ENCODE peak calls at places on chromosomes 5 and 9, in six cellular contexts. G is stimulated activated CD8-positive, alpha-beta memory T cell treated with anti-CD3 and anti-CD28 coated beads, Interleukin-15, amount 100 ng/mL, for 48 hours; Y is kidney tubule cell; L is glutamatergic neuron; H is psoas muscle; W is endodermal cell. R is an unnamed sample.

GRCh38 chr5:175731756-175732465 is 74.0 kb downstream of the HRH2 start:
- DNase-seq in G (no peak), Y (no peak), L (no peak), H (no peak), W (no peak), R (no peak)

GRCh38 chr9:23492126-23493002 is 333.7 kb downstream of the ELAVL2 start:
- DNase-seq in G (no peak), Y (peak; percentile 79), L (no peak), H (no peak), W (peak; percentile 51), R (peak; percentile 19)

GRCh38 chr5:50623666-50624065 is 42.8 kb upstream of the PARP8 start:
- DNase-seq in G (no peak), Y (peak; percentile 6), L (no peak), H (no peak), W (peak; percentile 45), R (no peak)

GRCh38 chr5:82813951-82814350 is 263.2 kb downstream of the TMEM167A start:
- DNase-seq in G (no peak), Y (no peak), L (no peak), H (no peak), W (no peak), R (no peak)

GRCh38 chr9:16223074-16223871 is 647.2 kb downstream of the BNC2 start:
- DNase-seq in G (no peak), Y (no peak), L (no peak), H (no peak), W (no peak), R (no peak)

GRCh38 chr5:59532979-59533729 is 360.4 kb downstream of the PDE4D start:
- DNase-seq in G (no peak), Y (no peak), L (no peak), H (no peak), W (no peak), R (no peak)

GRCh38 chr9:136206602-136207333 is 1.8 kb upstream of the LHX3 start:
- DNase-seq in G (no peak), Y (no peak), L (peak; percentile 63), H (no peak), W (no peak), R (no peak)

GRCh38 chr5:121979691-121980090 is 17.9 kb downstream of the SRFBP1 start:
- DNase-seq in G (no peak), Y (no peak), L (no peak), H (no peak), W (no peak), R (no peak)

GRCh38 chr5:176543428-176544182 is 5.5 kb upstream of the CDHR2 start:
- DNase-seq in G (peak; percentile 72), Y (peak; percentile 72), L (peak; percentile 81), H (peak; percentile 79), W (peak; percentile 90), R (no peak)

GRCh38 chr5:136001531-136001930 is 27.3 kb upstream of the TGFBI start:
- DNase-seq in G (no peak), Y (no peak), L (no peak), H (no peak), W (peak; percentile 36), R (no peak)

GRCh38 chr9:104802110-104802509 is 38.2 kb downstream of the NIPSNAP3B start:
- DNase-seq in G (no peak), Y (no peak), L (no peak), H (no peak), W (no peak), R (peak; percentile 42)

GRCh38 chr9:79026311-79026710 is 545.5 kb upstream of the TLE4 start:
- DNase-seq in G (no peak), Y (peak; percentile 50), L (peak; percentile 26), H (no peak), W (no peak), R (no peak)

GRCh38 chr9:112836394-112836793 is 54.3 kb downstream of the SLC46A2 start:
- DNase-seq in G (no peak), Y (no peak), L (no peak), H (no peak), W (peak; percentile 68), R (no peak)

GRCh38 chr5:57195060-57195459 is 21.2 kb downstream of the GPBP1 start:
- DNase-seq in G (no peak), Y (no peak), L (no peak), H (no peak), W (no peak), R (no peak)

GRCh38 chr5:159451197-159452052 is 121.1 kb upstream of the IL12B start:
- DNase-seq in G (no peak), Y (peak; percentile 87), L (no peak), H (no peak), W (no peak), R (peak; percentile 84)

GRCh38 chr9:96048116-96048953 is 172.8 kb downstream of the ERCC6L2 start:
- DNase-seq in G (peak; percentile 34), Y (peak; percentile 76), L (no peak), H (no peak), W (peak; percentile 67), R (no peak)

GRCh38 chr5:51386916-51387853 is 3.9 kb downstream of the ISL1 start:
- DNase-seq in G (no peak), Y (no peak), L (peak; percentile 73), H (no peak), W (peak; percentile 79), R (no peak)

GRCh38 chr9:136517012-136517743 is 28.7 kb downstream of the NOTCH1 start:
- DNase-seq in G (no peak), Y (no peak), L (no peak), H (no peak), W (no peak), R (no peak)

GRCh38 chr5:36079200-36079761 is 12.6 kb upstream of the UGT3A2 start:
- DNase-seq in G (no peak), Y (peak; percentile 73), L (no peak), H (no peak), W (peak; percentile 85), R (peak; percentile 23)

GRCh38 chr5:68343421-68343826 is 127.9 kb downstream of the PIK3R1 start:
- DNase-seq in G (peak; percentile 11), Y (peak; percentile 92), L (no peak), H (peak; percentile 44), W (peak; percentile 50), R (no peak)

GRCh38 chr5:139809331-139809810 is 13.8 kb downstream of the PSD2 start:
- DNase-seq in G (no peak), Y (no peak), L (no peak), H (no peak), W (no peak), R (no peak)

GRCh38 chr9:135002336-135002735 is 84.6 kb upstream of the FCN1 start:
- DNase-seq in G (no peak), Y (no peak), L (no peak), H (no peak), W (no peak), R (no peak)

GRCh38 chr5:61301820-61302563 is 30.1 kb upstream of the ZSWIM6 start:
- DNase-seq in G (no peak), Y (peak; percentile 98), L (no peak), H (peak; percentile 70), W (peak; percentile 69), R (peak; percentile 98)

GRCh38 chr5:59036274-59036961 is 453.5 kb downstream of the RAB3C start:
- DNase-seq in G (peak; percentile 50), Y (peak; percentile 67), L (no peak), H (peak; percentile 56), W (no peak), R (peak; percentile 94)

GRCh38 chr5:103366938-103367549 is 108.5 kb downstream of the MACIR start:
- DNase-seq in G (no peak), Y (no peak), L (peak; percentile 40), H (no peak), W (no peak), R (no peak)

GRCh38 chr5:135246923-135247795 is 151.9 kb downstream of the MACROH2A1 start:
- DNase-seq in G (peak; percentile 13), Y (peak; percentile 89), L (no peak), H (no peak), W (peak; percentile 78), R (peak; percentile 86)

GRCh38 chr5:144209421-144209820 is 38.7 kb downstream of the KCTD16 start:
- DNase-seq in G (no peak), Y (no peak), L (no peak), H (no peak), W (no peak), R (no peak)

GRCh38 chr9:132769895-132770774 is 99.9 kb downstream of the GTF3C4 start:
- DNase-seq in G (peak; percentile 37), Y (peak; percentile 75), L (peak; percentile 35), H (peak; percentile 68), W (peak; percentile 90), R (no peak)

GRCh38 chr9:133238272-133238850 is 29.3 kb upstream of the OBP2B start:
- DNase-seq in G (peak; percentile 53), Y (peak; percentile 24), L (peak; percentile 82), H (peak; percentile 81), W (peak; percentile 100), R (no peak)

GRCh38 chr9:116323571-116323970 is 170.0 kb downstream of the PAPPA start:
- DNase-seq in G (no peak), Y (no peak), L (no peak), H (no peak), W (no peak), R (no peak)

GRCh38 chr5:98638701-98639100 is 134.8 kb upstream of the RGMB start:
- DNase-seq in G (no peak), Y (peak; percentile 88), L (no peak), H (no peak), W (no peak), R (peak; percentile 31)

GRCh38 chr9:22010881-22011625 is 1.9 kb upstream of the CDKN2B start:
- DNase-seq in G (no peak), Y (no peak), L (no peak), H (no peak), W (peak; percentile 89), R (no peak)

GRCh38 chr5:57335092-57335491 is 147.5 kb downstream of the ACTBL2 start:
- DNase-seq in G (no peak), Y (peak; percentile 67), L (no peak), H (no peak), W (no peak), R (peak; percentile 53)

GRCh38 chr9:111891910-111892499 is 4.6 kb upstream of the UGCG start:
- DNase-seq in G (no peak), Y (peak; percentile 43), L (no peak), H (no peak), W (no peak), R (no peak)

GRCh38 chr5:115986358-115986757 is 24.1 kb downstream of the LVRN start:
- DNase-seq in G (no peak), Y (peak; percentile 22), L (no peak), H (no peak), W (no peak), R (no peak)

GRCh38 chr5:138989720-138990119 is 114.6 kb upstream of the LRRTM2 start:
- DNase-seq in G (no peak), Y (no peak), L (no peak), H (no peak), W (peak; percentile 16), R (no peak)

GRCh38 chr9:87464110-87464991 is 33.3 kb upstream of the DAPK1 start:
- DNase-seq in G (peak; percentile 31), Y (no peak), L (no peak), H (no peak), W (no peak), R (no peak)